ENCODE peak calls at places on chromosomes 1 and 21, in eight cellular contexts. H, V, U, P, A, D, G and B are unnamed samples.

GRCh38 chr1:175673236-175674150 is 69.9 kb downstream of the TNR start:
- DNase-seq in H (no peak), V (no peak), U (no peak), P (no peak), A (no peak), D (no peak), G (no peak), B (no peak)

GRCh38 chr1:51308636-51309035 is 21.7 kb downstream of the TTC39A start:
- DNase-seq in H (no peak), V (no peak), U (no peak), P (no peak), A (no peak), D (no peak), G (no peak), B (no peak)

GRCh38 chr1:244657421-244657820 is 4.5 kb downstream of the DESI2 start:
- DNase-seq in H (no peak), V (no peak), U (no peak), P (no peak), A (no peak), D (no peak), G (no peak), B (no peak)

GRCh38 chr1:41954533-41954944 is 35.8 kb upstream of the HIVEP3 start:
- DNase-seq in H (no peak), V (no peak), U (no peak), P (peak; percentile 90), A (peak; percentile 85), D (no peak), G (no peak), B (no peak)

GRCh38 chr1:1973716-1974642 is 29.6 kb downstream of the CFAP74 start:
- DNase-seq in H (no peak), V (no peak), U (no peak), P (no peak), A (no peak), D (no peak), G (no peak), B (no peak)

GRCh38 chr1:207997486-207998268 is 86.8 kb upstream of the CD34 start:
- DNase-seq in H (peak; percentile 71), V (peak; percentile 89), U (peak; percentile 72), P (peak; percentile 78), A (peak; percentile 68), D (peak; percentile 62), G (peak; percentile 88), B (peak; percentile 46)

GRCh38 chr1:40143891-40144575 is 17.2 kb upstream of the RLF start:
- DNase-seq in H (no peak), V (peak; percentile 54), U (no peak), P (peak; percentile 68), A (peak; percentile 66), D (no peak), G (peak; percentile 57), B (peak; percentile 38)

GRCh38 chr1:193629875-193630274 is 443.5 kb upstream of the B3GALT2 start:
- DNase-seq in H (no peak), V (no peak), U (no peak), P (peak; percentile 44), A (no peak), D (no peak), G (no peak), B (no peak)

GRCh38 chr1:119959268-119959667 is 63.0 kb upstream of the ADAM30 start:
- DNase-seq in H (no peak), V (no peak), U (no peak), P (no peak), A (no peak), D (no peak), G (no peak), B (no peak)

GRCh38 chr1:33966346-33967141 is 102.7 kb downstream of the HMGB4 start:
- DNase-seq in H (no peak), V (no peak), U (peak; percentile 20), P (no peak), A (peak; percentile 53), D (no peak), G (no peak), B (no peak)

GRCh38 chr21:41828884-41829360 is 50.2 kb downstream of the PRDM15 start:
- DNase-seq in H (no peak), V (no peak), U (no peak), P (no peak), A (no peak), D (no peak), G (no peak), B (no peak)

GRCh38 chr1:228007054-228007800 is 429 bp downstream of the WNT3A start:
- DNase-seq in H (no peak), V (peak; percentile 17), U (no peak), P (no peak), A (no peak), D (no peak), G (no peak), B (no peak)

GRCh38 chr1:41361495-41362356 is 492 bp downstream of the FOXO6 start:
- DNase-seq in H (no peak), V (no peak), U (peak; percentile 35), P (no peak), A (no peak), D (no peak), G (no peak), B (no peak)

GRCh38 chr1:67575861-67576260 is 109.1 kb upstream of the GADD45A start:
- DNase-seq in H (no peak), V (no peak), U (no peak), P (peak; percentile 77), A (peak; percentile 93), D (no peak), G (no peak), B (no peak)

GRCh38 chr21:35563885-35564451 is 496.4 kb downstream of the SETD4 start:
- DNase-seq in H (peak; percentile 66), V (no peak), U (peak; percentile 64), P (peak; percentile 92), A (peak; percentile 91), D (peak; percentile 14), G (peak; percentile 83), B (no peak)

GRCh38 chr1:53091841-53092645 is 30.0 kb downstream of the PODN start:
- DNase-seq in H (peak; percentile 80), V (peak; percentile 52), U (no peak), P (no peak), A (no peak), D (no peak), G (peak; percentile 74), B (no peak)

GRCh38 chr1:61091455-61091854 is 9.1 kb downstream of the NFIA start:
- DNase-seq in H (no peak), V (no peak), U (no peak), P (no peak), A (no peak), D (no peak), G (no peak), B (no peak)

GRCh38 chr1:225318706-225319575 is 108.9 kb downstream of the LBR start:
- DNase-seq in H (no peak), V (peak; percentile 31), U (no peak), P (peak; percentile 32), A (peak; percentile 36), D (no peak), G (peak; percentile 10), B (no peak)

GRCh38 chr1:39576016-39576657 is 453 bp downstream of the PABPC4 start:
- DNase-seq in H (peak; percentile 22), V (peak; percentile 30), U (peak; percentile 57), P (no peak), A (no peak), D (no peak), G (no peak), B (peak; percentile 11)

GRCh38 chr1:53145942-53146708 is 3.7 kb upstream of the SLC1A7 start:
- DNase-seq in H (peak; percentile 28), V (peak; percentile 87), U (peak; percentile 77), P (peak; percentile 99), A (peak; percentile 100), D (no peak), G (peak; percentile 41), B (no peak)

GRCh38 chr1:98103617-98104284 is 182.9 kb upstream of the DPYD start:
- DNase-seq in H (no peak), V (no peak), U (no peak), P (no peak), A (peak; percentile 43), D (no peak), G (no peak), B (no peak)

DNA sequence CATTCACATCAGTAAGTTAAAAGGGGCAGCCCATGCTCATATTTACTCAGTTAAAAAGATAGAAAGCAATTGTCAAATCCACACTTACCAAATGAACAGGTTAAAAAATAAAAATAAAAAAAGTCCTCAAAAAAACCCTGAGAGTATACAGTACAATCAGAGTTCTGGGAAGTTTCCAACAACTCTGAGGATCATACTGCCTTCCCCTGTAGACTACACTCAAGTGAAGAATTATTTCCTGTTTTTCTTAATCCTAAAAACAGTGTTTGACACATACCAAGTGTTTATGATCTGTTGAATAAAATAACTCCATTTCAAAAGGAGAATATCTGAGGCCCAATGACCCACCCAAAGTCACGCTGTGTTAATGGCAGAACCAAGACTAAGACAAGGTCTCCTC is 61.8 kb downstream of the INTS7 start:
- DNase-seq in H (no peak), V (no peak), U (no peak), P (no peak), A (no peak), D (no peak), G (no peak), B (no peak)
- H3K27ac ChIP-seq in H (no peak overlapping the region), V (no peak overlapping the region), U (no peak overlapping the region), P (no peak overlapping the region), A (no peak overlapping the region), D (no peak overlapping the region), G (no peak overlapping the region), B (no peak overlapping the region)

GRCh38 chr1:200786792-200787191 is 48.1 kb downstream of the CAMSAP2 start:
- DNase-seq in H (no peak), V (no peak), U (no peak), P (no peak), A (no peak), D (no peak), G (no peak), B (no peak)
- TF ChIP-seq CTCF in H (no peak), V (no peak), U (no peak), P (no peak), A (no peak), D (no peak), G (no peak), B (no peak)

GRCh38 chr1:183243190-183244065 is 57.4 kb downstream of the LAMC2 start:
- DNase-seq in H (peak; percentile 74), V (no peak), U (peak; percentile 69), P (no peak), A (no peak), D (peak; percentile 58), G (peak; percentile 25), B (no peak)
- H3K27ac ChIP-seq in H (peak overlapping the region; percentile 86), V (peak overlapping the region; percentile 70), U (peak overlapping the region; percentile 46), P (no peak overlapping the region), A (no peak overlapping the region), D (peak overlapping the region; percentile 65), G (peak overlapping the region; percentile 55), B (no peak overlapping the region)

DNA sequence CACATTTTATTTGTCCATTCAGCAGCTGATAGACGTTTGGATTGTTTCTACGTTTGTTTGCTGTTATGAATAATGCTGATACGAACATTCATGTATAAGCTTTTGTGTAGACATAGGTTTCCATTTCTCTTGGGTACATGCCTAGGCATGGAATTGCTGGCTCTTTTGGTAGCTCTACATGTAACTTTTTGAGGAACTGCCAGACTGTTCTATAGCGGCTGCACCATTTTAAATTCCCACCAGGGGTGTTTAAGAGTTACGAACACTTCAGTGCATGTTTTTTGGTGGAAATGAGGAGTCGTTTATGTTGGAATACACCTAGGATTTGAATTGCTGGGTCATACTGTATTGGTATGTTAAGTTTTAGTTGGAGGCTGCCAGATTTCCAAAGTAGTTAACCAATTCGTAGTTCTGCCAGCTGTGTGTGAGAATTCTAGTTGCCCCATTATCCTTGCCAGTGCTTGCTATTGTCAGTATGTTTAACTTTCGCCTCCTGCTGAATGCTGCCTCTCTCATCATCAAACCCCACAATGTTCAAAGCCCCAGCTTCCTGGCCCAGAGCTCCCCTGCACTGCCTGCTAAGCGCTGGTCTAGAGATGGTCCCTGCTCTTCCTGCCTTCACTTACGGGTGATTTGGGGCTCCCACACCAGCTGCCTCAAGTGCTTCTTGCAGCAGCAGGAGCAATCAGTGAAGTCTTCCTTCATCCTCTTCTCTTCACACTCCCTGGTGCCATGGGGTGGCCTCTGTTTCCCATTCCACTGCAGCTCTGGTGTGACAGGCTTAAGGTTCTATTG is 81.0 kb downstream of the MAN1C1 start:
- DNase-seq in H (no peak), V (no peak), U (no peak), P (no peak), A (no peak), D (no peak), G (no peak), B (peak; percentile 37)
- TF ChIP-seq CTCF in H (no peak), V (no peak), U (no peak), P (no peak), A (no peak), D (no peak), G (no peak), B (no peak)